ENCODE peak calls at places on chromosomes 1 and 21, in nine cellular contexts. H is kidney epithelial cell, C is choroid plexus epithelial cell, V is trophoblast cell, P is HCT116, Z is Peyer's patch, E is fibroblast of lung, D is psoas muscle, F is fibroblast of villous mesenchyme. T is an unnamed sample.

GRCh38 chr1:3133671-3134070 is 64.7 kb downstream of the PRDM16 start:
- DNase-seq in Z (no peak), H (no peak), C (no peak), E (no peak), D (no peak), P (no peak), F (no peak), V (no peak), T (no peak)

GRCh38 chr1:212500986-212501385 is 68.3 kb downstream of the NENF start:
- DNase-seq in P (no peak), V (no peak), F (no peak), H (no peak), E (peak; percentile 20), C (no peak), Z (no peak), D (no peak), T (no peak)

GRCh38 chr1:45304311-45305081 is 22.2 kb upstream of the HPDL start:
- DNase-seq in P (no peak), F (no peak), H (no peak), Z (peak; percentile 61), E (peak; percentile 23), C (peak; percentile 39), D (peak; percentile 87), V (no peak), T (no peak)

GRCh38 chr1:168845083-168845650 is 116.2 kb upstream of the DPT start:
- DNase-seq in H (no peak), Z (no peak), P (no peak), D (no peak), E (no peak), V (no peak), C (no peak), F (no peak), T (no peak)

GRCh38 chr1:230495891-230496385 is 69.8 kb upstream of the PGBD5 start:
- DNase-seq in E (no peak), C (no peak), V (no peak), Z (no peak), P (no peak), D (no peak), F (peak; percentile 28), H (no peak), T (no peak)

GRCh38 chr1:30386145-30386926 is 337.0 kb downstream of the MATN1 start:
- DNase-seq in Z (peak; percentile 13), V (no peak), D (no peak), H (no peak), C (no peak), P (no peak), F (no peak), E (no peak), T (no peak)

GRCh38 chr1:29120955-29121485 is 2.7 kb downstream of the TMEM200B start:
- DNase-seq in E (peak; percentile 52), V (no peak), Z (peak; percentile 71), P (peak; percentile 60), D (peak; percentile 66), F (no peak), H (no peak), C (peak; percentile 47), T (no peak)

GRCh38 chr1:214386333-214386732 is 105.4 kb downstream of the SMYD2 start:
- DNase-seq in H (no peak), C (no peak), E (no peak), Z (no peak), V (no peak), F (no peak), D (no peak), P (no peak), T (no peak)

GRCh38 chr1:214977133-214977532 is 105.4 kb upstream of the KCNK2 start:
- DNase-seq in F (peak; percentile 37), P (no peak), V (no peak), E (no peak), Z (no peak), D (no peak), H (no peak), C (peak; percentile 81), T (no peak)

GRCh38 chr1:198156745-198157240 is at the start of gene NEK7:
- DNase-seq in F (peak; percentile 85), C (peak; percentile 86), D (peak; percentile 90), E (peak; percentile 80), P (peak; percentile 59), V (peak; percentile 82), Z (peak; percentile 91), H (no peak), T (no peak)

GRCh38 chr1:49163041-49163440 is 386.4 kb upstream of the BEND5 start:
- DNase-seq in P (no peak), H (peak; percentile 51), C (peak; percentile 12), E (no peak), D (no peak), Z (no peak), F (no peak), V (no peak), T (no peak)

GRCh38 chr1:75430526-75430925 is 180.4 kb downstream of the SLC44A5 start:
- DNase-seq in E (no peak), C (peak; percentile 1), Z (no peak), P (no peak), D (no peak), H (no peak), F (no peak), V (no peak), T (no peak)

DNA sequence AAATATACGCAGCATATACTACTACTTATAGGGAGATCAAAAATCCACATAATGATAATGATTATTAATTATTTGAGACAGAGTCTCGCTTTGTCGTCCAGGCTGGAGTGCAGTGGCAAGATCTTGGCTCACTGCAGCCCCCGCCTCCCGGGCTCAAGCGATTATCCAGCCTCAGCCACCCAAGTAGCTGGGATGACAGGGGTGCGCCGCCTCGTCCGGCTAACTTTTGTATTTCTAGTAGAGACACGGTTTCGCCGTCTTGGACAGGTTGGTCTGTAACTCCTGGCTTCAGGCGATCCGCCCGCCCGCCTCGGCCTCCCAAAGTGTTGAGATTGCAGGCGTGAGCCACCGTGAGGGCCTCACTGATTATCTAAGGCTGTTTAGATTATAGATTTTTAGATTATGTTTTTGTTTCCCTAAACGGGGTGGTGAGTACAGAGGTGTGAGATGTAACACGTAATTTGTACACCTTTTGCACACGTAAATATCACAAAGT is 548 bp upstream of the SLC25A33 start:
- DNase-seq in D (peak; percentile 60), P (no peak), Z (peak; percentile 50), H (no peak), C (no peak), V (no peak), E (no peak), F (no peak), T (no peak)
- H3K4me3 ChIP-seq in D (no peak overlapping the region), P (no peak overlapping the region), Z (peak overlapping the region; percentile 88), H (no peak overlapping the region), C (no peak overlapping the region), V (no peak overlapping the region), E (no peak overlapping the region), F (no peak overlapping the region), T (no peak overlapping the region)

DNA sequence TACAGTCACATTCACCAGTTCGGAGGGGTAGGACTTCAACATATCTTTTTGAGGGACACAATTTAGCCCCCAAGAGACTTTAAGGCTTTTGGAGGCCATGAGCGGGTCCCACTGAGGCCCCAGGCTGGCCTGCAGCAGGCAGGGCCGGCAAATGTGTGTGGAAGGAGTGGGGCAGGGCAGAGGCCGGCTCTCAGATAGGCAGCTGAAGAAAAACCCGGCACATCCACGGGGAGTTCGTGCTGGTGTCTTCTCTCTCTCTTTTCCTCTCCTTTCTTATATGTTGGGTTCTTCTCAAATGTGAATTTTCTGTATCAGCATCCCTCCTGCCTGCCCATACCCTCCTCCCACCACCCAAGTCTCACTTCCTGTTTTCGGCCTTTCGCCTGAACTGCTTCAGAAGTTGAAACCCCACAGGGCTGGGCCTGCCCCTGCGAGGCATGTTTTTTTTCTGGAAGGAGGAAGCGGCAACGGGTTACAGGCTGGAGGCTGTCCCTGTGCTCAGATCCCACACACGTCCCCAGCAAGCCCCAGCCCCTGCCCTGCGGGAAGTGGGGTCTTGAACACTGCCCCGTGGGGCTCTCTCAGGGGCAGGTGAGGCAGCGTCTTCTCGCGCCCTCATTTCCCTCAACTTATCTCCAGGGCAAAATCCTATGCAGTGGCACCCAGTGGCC is 9.8 kb upstream of the UMODL1 start:
- DNase-seq in V (no peak), E (no peak), H (no peak), P (no peak), F (no peak), Z (peak; percentile 88), D (peak; percentile 52), C (peak; percentile 9), T (no peak)
- H3K4me3 ChIP-seq in V (no peak overlapping the region), E (no peak overlapping the region), H (no peak overlapping the region), P (no peak overlapping the region), F (no peak overlapping the region), Z (no peak overlapping the region), D (no peak overlapping the region), C (no peak overlapping the region), T (no peak overlapping the region)

GRCh38 chr1:42136466-42136865 is 16.7 kb upstream of the GUCA2B start:
- DNase-seq in H (no peak), V (no peak), C (no peak), D (no peak), E (no peak), P (no peak), Z (no peak), F (no peak), T (no peak)
- H3K4me3 ChIP-seq in H (no peak overlapping the region), V (no peak overlapping the region), C (no peak overlapping the region), D (no peak overlapping the region), E (no peak overlapping the region), P (no peak overlapping the region), Z (no peak overlapping the region), F (no peak overlapping the region), T (no peak overlapping the region)

GRCh38 chr21:34885125-34885524 is 164.0 kb downstream of the RUNX1 start:
- DNase-seq in H (no peak), E (peak; percentile 43), Z (no peak), P (no peak), D (no peak), F (peak; percentile 37), C (no peak), V (no peak), T (no peak)

GRCh38 chr21:34885636-34886553 is 163.2 kb downstream of the RUNX1 start:
- DNase-seq in E (peak; percentile 46), F (peak; percentile 60), V (no peak), C (no peak), H (no peak), P (no peak), Z (peak; percentile 71), D (no peak), T (no peak)

GRCh38 chr21:34882719-34883131 is 166.4 kb downstream of the RUNX1 start:
- DNase-seq in V (no peak), P (no peak), C (no peak), E (no peak), D (no peak), Z (no peak), H (no peak), F (no peak), T (no peak)

GRCh38 chr21:34883501-34884271 is 165.4 kb downstream of the RUNX1 start:
- DNase-seq in E (peak; percentile 44), F (no peak), P (no peak), D (no peak), H (no peak), C (no peak), Z (no peak), V (no peak), T (no peak)

DNA sequence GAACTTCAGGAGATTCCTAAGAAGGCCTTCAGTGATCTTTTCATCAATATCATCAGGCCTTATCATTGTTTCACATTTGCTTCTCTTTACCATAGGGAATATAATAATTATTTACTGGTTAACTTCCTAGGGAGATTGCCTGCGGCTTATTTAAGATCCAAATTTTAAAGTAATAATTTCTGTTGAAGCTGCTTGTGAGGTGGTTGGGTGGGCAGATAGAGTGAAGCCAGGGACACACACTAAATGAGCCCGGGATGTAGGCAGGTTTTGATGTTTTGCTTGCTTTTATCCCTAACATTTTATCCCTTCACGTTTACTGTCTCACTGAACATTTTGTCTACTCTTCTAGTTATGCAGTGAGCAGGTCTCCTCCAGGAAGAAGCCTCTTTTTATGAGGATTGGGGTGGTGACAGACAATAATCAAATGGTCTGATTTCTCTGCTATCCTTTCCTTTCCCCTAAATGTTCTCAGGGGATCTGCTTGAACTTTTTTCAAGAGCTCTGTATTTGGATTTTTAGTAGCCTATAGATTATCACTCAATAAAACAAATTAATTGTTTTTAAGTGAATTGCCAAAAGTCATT is 164.7 kb downstream of the RUNX1 start:
- DNase-seq in D (no peak), F (peak; percentile 53), C (no peak), Z (no peak), V (no peak), P (no peak), H (no peak), E (peak; percentile 37), T (no peak)
- H3K4me3 ChIP-seq in D (peak overlapping the region; percentile 87), F (peak overlapping the region; percentile 84), C (peak overlapping the region; percentile 94), Z (peak overlapping the region; percentile 93), V (no peak overlapping the region), P (no peak overlapping the region), H (peak overlapping the region; percentile 94), E (peak overlapping the region; percentile 65), T (peak overlapping the region; percentile 83)

T was measured in AG04449.